ENCODE peak calls at places on chromosome 17, in five cellular contexts. One of them, this sample, is unnamed.

GRCh38 chr17:19578545-19578944 is 44.9 kb downstream of the SLC47A1 start:
- DNase-seq in COR-L47: no peak
- DNase-seq in activated T-cell treated with anti-CD3 and anti-CD28 coated beads for 24 hours: no peak
- DNase-seq in IMR-90: no peak
- DNase-seq in neural crest cell: no peak
- DNase-seq in this sample: peak

GRCh38 chr17:77611791-77612466 is 346.6 kb upstream of the TNRC6C start:
- DNase-seq in IMR-90: no peak
- DNase-seq in activated T-cell treated with anti-CD3 and anti-CD28 coated beads for 24 hours: no peak
- DNase-seq in COR-L47: no peak
- DNase-seq in neural crest cell: no peak
- DNase-seq in this sample: no peak

GRCh38 chr17:49280061-49280460 is 49.5 kb upstream of the PHOSPHO1 start:
- DNase-seq in neural crest cell: no peak
- DNase-seq in activated T-cell treated with anti-CD3 and anti-CD28 coated beads for 24 hours: no peak
- DNase-seq in IMR-90: no peak
- DNase-seq in COR-L47: no peak
- DNase-seq in this sample: no peak

GRCh38 chr17:34606721-34607120 is 27.3 kb downstream of the TMEM132E start:
- DNase-seq in IMR-90: no peak
- DNase-seq in COR-L47: no peak
- DNase-seq in neural crest cell: no peak
- DNase-seq in activated T-cell treated with anti-CD3 and anti-CD28 coated beads for 24 hours: no peak
- DNase-seq in this sample: no peak

GRCh38 chr17:82937411-82938371 is 97.9 kb upstream of the ZNF750 start:
- DNase-seq in activated T-cell treated with anti-CD3 and anti-CD28 coated beads for 24 hours: no peak
- DNase-seq in IMR-90: no peak
- DNase-seq in neural crest cell: no peak
- DNase-seq in COR-L47: no peak
- DNase-seq in this sample: no peak

GRCh38 chr17:14972844-14973243 is 292.3 kb downstream of the PMP22 start:
- DNase-seq in neural crest cell: no peak
- DNase-seq in IMR-90: no peak
- DNase-seq in COR-L47: no peak
- DNase-seq in activated T-cell treated with anti-CD3 and anti-CD28 coated beads for 24 hours: no peak
- DNase-seq in this sample: no peak

GRCh38 chr17:61579961-61580360 is 11.1 kb downstream of the NACA2 start:
- DNase-seq in neural crest cell: no peak
- DNase-seq in IMR-90: peak
- DNase-seq in COR-L47: no peak
- DNase-seq in activated T-cell treated with anti-CD3 and anti-CD28 coated beads for 24 hours: no peak
- DNase-seq in this sample: no peak

GRCh38 chr17:74271281-74271680 is 2.8 kb upstream of the DNAI2 start:
- DNase-seq in activated T-cell treated with anti-CD3 and anti-CD28 coated beads for 24 hours: no peak
- DNase-seq in IMR-90: no peak
- DNase-seq in COR-L47: no peak
- DNase-seq in neural crest cell: no peak
- DNase-seq in this sample: no peak

GRCh38 chr17:40109471-40109824 is 9.1 kb upstream of the NR1D1 start:
- DNase-seq in COR-L47: no peak
- DNase-seq in activated T-cell treated with anti-CD3 and anti-CD28 coated beads for 24 hours: no peak
- DNase-seq in IMR-90: no peak
- DNase-seq in neural crest cell: no peak
- DNase-seq in this sample: no peak

GRCh38 chr17:70241071-70241470 is 71.7 kb downstream of the KCNJ2 start:
- DNase-seq in IMR-90: no peak
- DNase-seq in activated T-cell treated with anti-CD3 and anti-CD28 coated beads for 24 hours: no peak
- DNase-seq in COR-L47: no peak
- DNase-seq in neural crest cell: no peak
- DNase-seq in this sample: no peak

GRCh38 chr17:79781691-79782575 is 4.0 kb downstream of the CBX2 start:
- DNase-seq in IMR-90: no peak
- DNase-seq in neural crest cell: no peak
- DNase-seq in COR-L47: no peak
- DNase-seq in activated T-cell treated with anti-CD3 and anti-CD28 coated beads for 24 hours: no peak
- DNase-seq in this sample: no peak

GRCh38 chr17:44900894-44901293 is 1.6 kb upstream of the EFTUD2 start:
- DNase-seq in COR-L47: peak
- DNase-seq in IMR-90: peak
- DNase-seq in activated T-cell treated with anti-CD3 and anti-CD28 coated beads for 24 hours: no peak
- DNase-seq in neural crest cell: no peak
- DNase-seq in this sample: peak

GRCh38 chr17:12730931-12731521 is 58.3 kb upstream of the ARHGAP44 start:
- DNase-seq in activated T-cell treated with anti-CD3 and anti-CD28 coated beads for 24 hours: no peak
- DNase-seq in COR-L47: no peak
- DNase-seq in IMR-90: peak
- DNase-seq in neural crest cell: no peak
- DNase-seq in this sample: no peak

GRCh38 chr17:11515901-11516300 is 82.4 kb upstream of the DNAH9 start:
- DNase-seq in COR-L47: no peak
- DNase-seq in IMR-90: no peak
- DNase-seq in neural crest cell: no peak
- DNase-seq in activated T-cell treated with anti-CD3 and anti-CD28 coated beads for 24 hours: no peak
- DNase-seq in this sample: no peak

GRCh38 chr17:74853669-74854068 is 6.0 kb downstream of the GRIN2C start:
- DNase-seq in activated T-cell treated with anti-CD3 and anti-CD28 coated beads for 24 hours: no peak
- DNase-seq in IMR-90: no peak
- DNase-seq in COR-L47: no peak
- DNase-seq in neural crest cell: no peak
- DNase-seq in this sample: no peak

This sample was measured in LHCN-M2.